ENCODE peak calls at places on chromosomes 6 and 20, in nine cellular contexts. Z, L, G, O, S, D, C, U and K are unnamed samples.

GRCh38 chr20:46501337-46501942 is 11.9 kb downstream of the ZNF334 start:
- DNase-seq in G (no peak), D (no peak), C (no peak), S (no peak), Z (no peak), U (no peak), O (no peak), L (no peak), K (no peak)

GRCh38 chr6:97765480-97765879 is 482.5 kb upstream of the MMS22L start:
- DNase-seq in C (no peak), Z (no peak), O (no peak), L (no peak), D (peak), U (no peak), G (peak), S (peak), K (peak)

GRCh38 chr20:35788796-35789195 is 17.0 kb downstream of the PHF20 start:
- DNase-seq in C (no peak), G (no peak), L (no peak), U (no peak), Z (no peak), D (no peak), S (no peak), O (no peak), K (no peak)

GRCh38 chr6:123829302-123829953 is 25.8 kb downstream of the NKAIN2 start:
- DNase-seq in S (peak), G (peak), Z (no peak), D (no peak), L (no peak), C (no peak), O (no peak), U (no peak), K (no peak)

GRCh38 chr20:2754426-2754825 is 46.0 kb downstream of the CPXM1 start:
- DNase-seq in S (no peak), U (no peak), O (no peak), G (no peak), L (no peak), C (no peak), D (no peak), Z (no peak), K (no peak)

GRCh38 chr20:13563854-13564253 is 74.9 kb downstream of the TASP1 start:
- DNase-seq in U (no peak), L (no peak), C (no peak), S (no peak), G (no peak), Z (no peak), O (no peak), D (no peak), K (no peak)

GRCh38 chr20:18738055-18738454 is 75.5 kb upstream of the SCP2D1 start:
- DNase-seq in U (no peak), D (peak), L (no peak), G (peak), Z (no peak), C (no peak), S (no peak), O (no peak), K (no peak)

GRCh38 chr20:42138711-42139110 is 520.5 kb upstream of the CHD6 start:
- DNase-seq in D (no peak), O (no peak), S (no peak), Z (no peak), G (no peak), U (no peak), L (no peak), C (no peak), K (no peak)

GRCh38 chr20:33673115-33673410 is 1.2 kb downstream of the NECAB3 start:
- DNase-seq in G (no peak), D (no peak), L (no peak), O (no peak), U (no peak), S (no peak), C (peak), Z (no peak), K (no peak)

GRCh38 chr20:17225891-17226409 is 890 bp upstream of the PCSK2 start:
- DNase-seq in Z (no peak), G (no peak), O (no peak), D (no peak), C (no peak), U (no peak), S (no peak), L (no peak), K (no peak)

GRCh38 chr20:8250539-8251200 is 118.6 kb downstream of the PLCB1 start:
- DNase-seq in G (no peak), O (no peak), S (no peak), L (no peak), C (no peak), U (no peak), Z (no peak), D (no peak), K (no peak)

GRCh38 chr20:11067359-11067758 is 393.6 kb upstream of the JAG1 start:
- DNase-seq in G (peak), D (no peak), L (no peak), U (no peak), C (no peak), S (no peak), Z (no peak), O (no peak), K (no peak)

GRCh38 chr20:59812286-59813125 is 120.9 kb downstream of the SYCP2 start:
- DNase-seq in Z (peak), O (no peak), U (no peak), D (no peak), L (no peak), S (no peak), G (no peak), C (peak), K (peak)

GRCh38 chr6:106716966-106717365 is 87.6 kb downstream of the QRSL1 start:
- DNase-seq in O (no peak), L (no peak), S (no peak), D (no peak), U (no peak), G (no peak), Z (no peak), C (no peak), K (no peak)

GRCh38 chr20:13017883-13018535 is 9.2 kb downstream of the SPTLC3 start:
- DNase-seq in D (no peak), U (no peak), S (no peak), L (no peak), C (no peak), O (no peak), Z (no peak), G (peak), K (no peak)

GRCh38 chr6:6131492-6132109 is 124.9 kb upstream of the NRN1 start:
- DNase-seq in D (no peak), L (peak), G (no peak), O (no peak), Z (no peak), C (no peak), S (no peak), U (no peak), K (no peak)

GRCh38 chr6:46207174-46207573 is 36.4 kb upstream of the ENPP5 start:
- DNase-seq in D (no peak), C (no peak), L (no peak), O (no peak), S (no peak), G (no peak), U (no peak), Z (no peak), K (no peak)

GRCh38 chr20:38209054-38209675 is 44.1 kb upstream of the TGM2 start:
- DNase-seq in L (no peak), U (peak), O (no peak), G (no peak), D (no peak), S (no peak), C (peak), Z (no peak), K (no peak)

GRCh38 chr20:57891067-57891466 is 181.3 kb upstream of the PMEPA1 start:
- DNase-seq in L (no peak), G (no peak), S (no peak), D (no peak), O (no peak), C (peak), Z (no peak), U (no peak), K (no peak)

GRCh38 chr20:61520761-61521460 is 268.9 kb downstream of the CDH4 start:
- DNase-seq in U (no peak), Z (no peak), S (peak), O (no peak), D (peak), G (peak), L (no peak), C (peak), K (no peak)

GRCh38 chr20:48682529-48683385 is 145.0 kb downstream of the PREX1 start:
- DNase-seq in U (peak), O (no peak), L (no peak), S (peak), C (no peak), G (peak), Z (peak), D (peak), K (no peak)
- H3K4me3 ChIP-seq in U (peak), O (no peak), L (peak), S (no peak), C (no peak), G (no peak), Z (peak), D (no peak), K (no peak)

GRCh38 chr6:163331245-163331644 is 83.3 kb upstream of the QKI start:
- DNase-seq in S (no peak), U (no peak), G (no peak), O (no peak), D (no peak), L (no peak), Z (no peak), C (no peak), K (no peak)

GRCh38 chr6:163333686-163334085 is 80.8 kb upstream of the QKI start:
- DNase-seq in Z (no peak), G (no peak), O (no peak), C (no peak), D (no peak), U (no peak), S (no peak), L (no peak), K (no peak)

GRCh38 chr6:163334264-163334663 is 80.3 kb upstream of the QKI start:
- DNase-seq in O (no peak), Z (no peak), D (no peak), S (no peak), L (no peak), C (no peak), U (no peak), G (no peak), K (no peak)

GRCh38 chr6:163333038-163333437 is 81.5 kb upstream of the QKI start:
- DNase-seq in U (no peak), L (no peak), Z (no peak), O (no peak), G (no peak), C (no peak), S (peak), D (no peak), K (no peak)

GRCh38 chr6:163332575-163332974 is 81.9 kb upstream of the QKI start:
- DNase-seq in G (no peak), C (no peak), Z (no peak), L (no peak), U (no peak), O (no peak), D (no peak), S (no peak), K (no peak)
- H3K4me3 ChIP-seq in G (no peak), C (no peak), Z (no peak), L (no peak), U (no peak), O (no peak), D (no peak), S (no peak), K (no peak)

GRCh38 chr6:16681260-16681873 is 79.9 kb downstream of the ATXN1 start:
- DNase-seq in C (peak), U (peak), Z (no peak), S (peak), G (peak), D (peak), L (peak), O (no peak), K (peak)
- H3K4me3 ChIP-seq in C (no peak), U (no peak), Z (no peak), S (no peak), G (no peak), D (no peak), L (no peak), O (no peak), K (peak)

GRCh38 chr20:51750037-51750769 is 18.0 kb downstream of the ATP9A start:
- DNase-seq in D (peak), U (peak), C (peak), O (no peak), Z (peak), L (peak), G (peak), S (peak), K (peak)

GRCh38 chr20:51750770-51751388 is 17.3 kb downstream of the ATP9A start:
- DNase-seq in Z (no peak), C (no peak), O (no peak), S (no peak), D (no peak), G (no peak), L (no peak), U (no peak), K (no peak)

GRCh38 chr20:51756653-51757052 is 11.5 kb downstream of the ATP9A start:
- DNase-seq in G (no peak), U (no peak), D (no peak), O (no peak), C (no peak), Z (no peak), S (no peak), L (no peak), K (no peak)

GRCh38 chr20:51749674-51750036 is 18.5 kb downstream of the ATP9A start:
- DNase-seq in C (no peak), L (no peak), U (no peak), G (peak), D (no peak), S (peak), Z (no peak), O (no peak), K (no peak)

GRCh38 chr20:51752343-51752951 is 15.7 kb downstream of the ATP9A start:
- DNase-seq in L (no peak), D (peak), C (no peak), Z (no peak), G (peak), U (no peak), O (no peak), S (peak), K (no peak)
- H3K4me3 ChIP-seq in L (peak), D (no peak), C (no peak), Z (no peak), G (no peak), U (no peak), O (no peak), S (no peak), K (peak)

DNA sequence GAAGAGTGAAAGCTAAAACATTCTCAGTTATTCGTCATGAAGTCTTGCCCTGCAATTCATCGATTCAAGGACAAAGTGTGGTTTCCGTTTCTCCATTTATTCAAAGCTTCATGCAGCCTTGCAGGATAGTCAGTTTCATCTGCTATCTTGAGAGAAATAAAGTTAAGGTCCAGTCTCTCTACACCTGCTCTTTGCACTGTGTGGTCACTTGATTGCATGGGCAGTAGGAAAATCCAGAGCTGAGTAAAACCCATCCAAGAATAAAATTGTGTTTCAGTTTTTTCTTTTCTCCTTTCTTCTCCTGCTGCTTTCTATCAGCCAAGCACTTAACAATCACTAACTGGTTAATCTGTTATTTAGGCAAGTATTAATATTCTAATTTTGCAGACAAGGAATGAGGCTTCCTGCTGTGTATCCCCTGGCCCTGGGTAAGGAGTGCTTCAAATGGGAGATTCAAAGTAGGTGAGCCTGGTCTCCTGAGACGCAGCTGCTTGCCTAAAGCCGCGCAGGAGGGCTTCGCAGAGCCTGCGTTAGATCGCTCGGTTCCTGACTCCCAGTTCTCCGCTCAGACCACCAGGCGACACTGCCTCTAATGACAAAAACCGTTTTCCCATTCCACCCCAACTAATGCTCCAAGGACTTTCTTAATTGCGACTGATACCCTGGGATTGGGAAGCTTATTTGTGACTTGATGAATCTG is 808.3 kb downstream of the TFAP2A start:
- DNase-seq in O (no peak), S (no peak), G (no peak), C (no peak), D (no peak), U (no peak), Z (no peak), L (no peak), K (no peak)
- H3K4me3 ChIP-seq in O (no peak), S (no peak), G (no peak), C (no peak), D (no peak), U (no peak), Z (no peak), L (no peak), K (no peak)

DNA sequence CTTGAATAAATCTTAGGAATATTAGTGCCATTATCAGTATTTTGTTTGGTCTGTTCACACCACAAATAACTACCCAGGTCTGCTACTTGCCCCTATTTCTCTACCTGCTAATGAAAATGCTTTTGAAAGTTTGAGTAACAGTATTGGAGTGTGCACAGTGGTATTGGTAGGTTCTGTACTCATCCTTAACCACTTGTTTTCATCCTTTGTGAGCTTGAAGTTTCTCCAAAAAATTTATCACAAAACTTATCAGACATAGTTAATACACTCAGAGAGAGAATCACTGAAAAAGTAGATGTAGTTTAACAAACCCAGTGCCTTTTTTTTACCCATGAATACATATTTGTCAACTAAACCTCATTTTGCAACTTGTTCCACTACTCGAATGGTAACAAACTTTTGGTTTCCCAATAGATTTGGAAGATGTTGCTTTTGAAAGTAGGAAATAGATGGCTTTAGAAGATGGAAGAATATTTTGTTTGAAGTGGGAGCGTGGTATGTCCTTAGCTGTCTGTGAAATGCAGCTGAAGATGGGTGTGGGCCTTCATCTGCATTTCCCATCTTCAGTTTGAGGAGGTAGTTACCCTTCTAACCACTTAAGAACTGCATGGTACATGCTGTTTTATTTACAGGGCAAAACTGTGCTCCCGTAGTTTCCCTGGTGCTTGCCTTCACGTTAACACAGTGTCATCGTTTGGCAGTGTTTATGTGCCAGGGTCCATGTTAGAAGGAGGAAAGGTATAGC is 9.0 kb downstream of the PTPN1 start:
- DNase-seq in S (no peak), O (no peak), C (peak), D (no peak), U (no peak), G (no peak), L (no peak), Z (no peak), K (no peak)
- H3K4me3 ChIP-seq in S (no peak), O (peak), C (no peak), D (no peak), U (no peak), G (no peak), L (no peak), Z (no peak), K (no peak)

GRCh38 chr6:3247255-3248146 is 11.2 kb upstream of the PSMG4 start:
- DNase-seq in G (peak), C (no peak), Z (peak), O (no peak), U (no peak), L (no peak), S (peak), D (peak), K (peak)
- H3K4me3 ChIP-seq in G (peak), C (no peak), Z (peak), O (no peak), U (peak), L (no peak), S (peak), D (peak), K (peak)

GRCh38 chr6:134247854-134248580 is 69.9 kb downstream of the SGK1 start:
- DNase-seq in G (no peak), D (no peak), O (no peak), Z (no peak), S (no peak), C (no peak), U (no peak), L (no peak), K (no peak)

GRCh38 chr6:134240664-134241431 is 77.1 kb downstream of the SGK1 start:
- DNase-seq in U (peak), S (no peak), L (no peak), O (peak), G (no peak), D (no peak), C (peak), Z (peak), K (no peak)

GRCh38 chr6:134245691-134246090 is 72.2 kb downstream of the SGK1 start:
- DNase-seq in D (no peak), G (no peak), Z (no peak), L (no peak), O (no peak), C (no peak), U (no peak), S (no peak), K (no peak)

GRCh38 chr6:134247271-134247833 is 70.6 kb downstream of the SGK1 start:
- DNase-seq in D (no peak), C (no peak), U (no peak), S (no peak), G (no peak), L (no peak), O (peak), Z (no peak), K (no peak)

DNA sequence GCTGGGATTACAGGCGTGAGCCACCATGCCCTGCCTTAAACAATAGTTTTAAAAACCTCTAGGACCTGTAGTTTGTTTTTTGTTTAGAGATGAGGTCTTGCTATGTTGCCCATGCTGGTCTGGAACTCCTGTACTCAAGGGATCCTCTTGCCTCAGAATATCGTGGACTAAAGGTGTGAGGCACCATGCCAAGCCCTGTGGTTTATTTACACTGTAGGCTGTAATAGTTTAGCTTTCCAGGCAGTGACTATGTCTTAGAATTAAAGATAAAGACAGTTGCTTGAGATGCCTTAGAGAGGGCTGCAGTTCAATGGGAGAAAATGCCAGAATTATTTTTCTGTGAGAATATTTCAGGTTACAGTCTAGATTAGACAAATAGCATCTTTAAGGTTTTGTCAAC is 72.9 kb downstream of the SGK1 start:
- DNase-seq in D (no peak), G (peak), C (no peak), O (no peak), S (peak), Z (peak), U (no peak), L (no peak), K (no peak)
- H3K4me3 ChIP-seq in D (no peak), G (no peak), C (no peak), O (no peak), S (no peak), Z (no peak), U (no peak), L (no peak), K (no peak)

DNA sequence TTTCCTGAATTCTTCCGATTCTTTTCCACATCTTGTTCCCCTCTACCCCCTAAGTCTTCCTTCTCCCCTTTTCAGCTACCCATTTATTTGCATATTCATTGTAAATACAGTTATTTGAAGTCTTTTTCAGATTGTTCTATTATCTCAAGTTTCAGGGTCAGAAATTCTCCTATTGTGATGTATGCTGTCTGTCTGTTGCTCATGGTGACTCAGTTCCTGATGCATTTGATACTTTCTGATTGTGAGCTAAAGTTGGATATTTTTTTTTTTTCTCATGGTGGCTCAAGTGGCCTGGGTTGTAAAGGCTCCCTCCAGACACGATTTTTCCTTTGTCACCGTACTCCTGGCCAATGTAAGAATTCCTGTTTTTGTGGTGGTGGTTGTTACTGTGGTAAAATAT is 4.9 kb upstream of the PI16 start:
- DNase-seq in O (no peak), D (no peak), C (no peak), S (peak), L (no peak), Z (no peak), G (peak), U (no peak), K (no peak)
- H3K4me3 ChIP-seq in O (no peak), D (no peak), C (no peak), S (no peak), L (no peak), Z (no peak), G (no peak), U (no peak), K (no peak)